ENCODE peak calls at places on chromosomes 13 and 19, in six cellular contexts. I, M, H, V, T and G are unnamed samples.

GRCh38 chr19:10421240-10421948 is 1.1 kb downstream of the PDE4A start:
- DNase-seq in V (no peak), H (no peak), I (no peak), T (no peak), M (no peak), G (no peak)

GRCh38 chr19:7450243-7451223 is 38.3 kb downstream of the PEX11G start:
- DNase-seq in H (no peak), V (no peak), M (peak; percentile 32), T (peak; percentile 36), I (no peak), G (no peak)

GRCh38 chr13:99991013-99991805 is 9.6 kb downstream of the ZIC2 start:
- DNase-seq in V (no peak), M (no peak), H (no peak), I (no peak), T (peak; percentile 39), G (no peak)

GRCh38 chr19:44752816-44753618 is 4.5 kb downstream of the BCL3 start:
- DNase-seq in T (peak; percentile 41), V (peak; percentile 97), M (peak; percentile 100), I (peak; percentile 94), H (peak; percentile 98), G (peak; percentile 85)

GRCh38 chr13:81012031-81012430 is 671.1 kb upstream of the SPRY2 start:
- DNase-seq in I (no peak), M (no peak), V (no peak), H (no peak), T (no peak), G (no peak)

GRCh38 chr19:4647676-4648644 is 8.6 kb downstream of the TNFAIP8L1 start:
- DNase-seq in I (no peak), V (peak; percentile 20), T (no peak), H (no peak), M (peak; percentile 70), G (no peak)

GRCh38 chr19:41328157-41328817 is 18.3 kb downstream of the CCDC97 start:
- DNase-seq in T (no peak), M (no peak), I (no peak), V (peak; percentile 43), H (peak; percentile 55), G (no peak)

GRCh38 chr13:98475521-98475920 is 101.4 kb downstream of the STK24 start:
- DNase-seq in T (peak; percentile 93), V (peak; percentile 30), I (no peak), M (peak; percentile 22), H (peak; percentile 62), G (no peak)

GRCh38 chr13:67223024-67223423 is 7.1 kb downstream of the PCDH9 start:
- DNase-seq in H (no peak), I (no peak), V (no peak), M (peak; percentile 36), T (no peak), G (no peak)

GRCh38 chr19:34269968-34270621 is 15.7 kb downstream of the GARRE1 start:
- DNase-seq in H (peak; percentile 68), T (no peak), M (peak; percentile 81), V (peak; percentile 81), I (peak; percentile 48), G (peak; percentile 61)

GRCh38 chr13:52361225-52361624 is 44.7 kb downstream of the THSD1 start:
- DNase-seq in T (no peak), H (no peak), M (no peak), V (no peak), I (no peak), G (no peak)

GRCh38 chr13:44874176-44874575 is 115.1 kb downstream of the NUFIP1 start:
- DNase-seq in T (no peak), H (no peak), I (no peak), V (no peak), M (no peak), G (no peak)

GRCh38 chr19:47272448-47273312 is 2.0 kb upstream of the INAFM1 start:
- DNase-seq in I (peak; percentile 76), H (no peak), M (no peak), T (peak; percentile 63), V (peak; percentile 57), G (no peak)

GRCh38 chr13:28503182-28503980 is 8.5 kb upstream of the FLT1 start:
- DNase-seq in H (no peak), T (no peak), I (no peak), V (no peak), M (no peak), G (no peak)

GRCh38 chr19:2426661-2427322 is 594 bp downstream of the TIMM13 start:
- DNase-seq in H (peak; percentile 37), M (peak; percentile 42), V (peak; percentile 50), I (peak; percentile 72), T (peak; percentile 79), G (no peak)

GRCh38 chr13:110561335-110562033 is at the start of gene RAB20:
- DNase-seq in V (peak; percentile 94), M (peak; percentile 94), T (peak; percentile 85), I (peak; percentile 93), H (peak; percentile 93), G (peak; percentile 45)

GRCh38 chr19:38869836-38870607 is 8.1 kb downstream of the RINL start:
- DNase-seq in I (peak; percentile 93), T (peak; percentile 81), H (peak; percentile 87), V (peak; percentile 89), M (peak; percentile 82), G (peak; percentile 94)

GRCh38 chr13:30466841-30467252 is 1.1 kb upstream of the HMGB1 start:
- DNase-seq in M (no peak), I (no peak), V (no peak), H (no peak), T (no peak), G (no peak)

GRCh38 chr19:48669903-48670668 is 2.7 kb downstream of the NTN5 start:
- DNase-seq in H (no peak), I (no peak), T (no peak), V (no peak), M (no peak), G (no peak)

GRCh38 chr13:98411617-98412310 is 165.1 kb downstream of the STK24 start:
- DNase-seq in T (no peak), I (no peak), V (peak; percentile 65), H (peak; percentile 68), M (peak; percentile 7), G (no peak)

GRCh38 chr19:44648536-44649370 is 5.0 kb downstream of the PVR start:
- DNase-seq in I (no peak), T (no peak), H (peak; percentile 28), M (peak; percentile 88), V (no peak), G (no peak)

GRCh38 chr19:13411899-13412298 is 94.4 kb downstream of the CACNA1A start:
- DNase-seq in V (no peak), H (no peak), T (no peak), M (no peak), I (no peak), G (no peak)

GRCh38 chr13:99208185-99208584 is 7.5 kb downstream of the UBAC2 start:
- DNase-seq in I (no peak), H (no peak), M (no peak), T (no peak), V (no peak), G (no peak)

GRCh38 chr13:80584785-80585184 is 243.9 kb upstream of the SPRY2 start:
- DNase-seq in M (no peak), I (no peak), T (no peak), H (no peak), V (no peak), G (no peak)

GRCh38 chr13:51122868-51123267 is 11.8 kb upstream of the C13orf42 start:
- DNase-seq in M (no peak), I (no peak), H (no peak), V (no peak), T (no peak), G (no peak)

GRCh38 chr13:76672422-76672821 is 213.8 kb downstream of the KCTD12 start:
- DNase-seq in I (no peak), M (peak; percentile 55), H (no peak), V (no peak), T (no peak), G (no peak)

GRCh38 chr19:46299004-46299509 is 2.2 kb downstream of the HIF3A start:
- DNase-seq in M (peak; percentile 97), V (peak; percentile 95), T (no peak), H (peak; percentile 95), I (peak; percentile 100), G (no peak)

GRCh38 chr13:33015791-33016323 is 366 bp upstream of the KL start:
- DNase-seq in H (peak; percentile 21), M (no peak), T (peak; percentile 45), V (no peak), I (peak; percentile 73), G (no peak)

DNA sequence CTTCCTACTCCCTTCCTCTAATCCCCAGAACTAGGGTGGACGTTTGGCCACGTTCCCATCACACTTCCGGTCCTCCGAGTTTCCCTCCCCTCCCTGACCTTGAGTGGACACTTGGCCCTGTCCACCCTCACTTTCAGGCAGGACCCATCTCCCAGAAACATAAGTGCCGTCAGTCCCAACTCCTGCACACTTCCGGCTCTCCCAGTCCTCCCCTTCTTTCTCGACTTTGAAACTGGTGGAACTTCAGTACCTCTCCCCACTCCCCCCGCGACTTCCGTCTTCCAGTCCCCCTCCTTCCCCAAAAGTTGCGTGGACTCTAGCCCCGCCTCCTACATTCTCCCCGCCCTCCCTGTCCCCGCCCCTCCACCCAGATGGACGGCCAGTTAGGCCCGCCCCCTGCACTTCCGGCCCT is 278 bp upstream of the ZNF274 start:
- DNase-seq in M (no peak), V (no peak), T (no peak), I (no peak), H (peak; percentile 93), G (no peak)
- H3K9me3 ChIP-seq in M (no peaks in the 10 kb centered on the region), V (peaks cover 2% of the 10 kb centered on the region), T (peaks cover 37% of the 10 kb centered on the region), I (peaks cover 90% of the 10 kb centered on the region), H (peaks cover 100% of the 10 kb centered on the region), G (peaks cover 56% of the 10 kb centered on the region)

GRCh38 chr13:114132419-114133121 is at the start of gene RASA3:
- DNase-seq in T (peak; percentile 95), V (peak; percentile 76), M (peak; percentile 93), I (peak; percentile 88), H (peak; percentile 84), G (peak; percentile 68)
- H3K9me3 ChIP-seq in T (no peaks in the 10 kb centered on the region), V (no peaks in the 10 kb centered on the region), M (no peaks in the 10 kb centered on the region), I (no peaks in the 10 kb centered on the region), H (no peaks in the 10 kb centered on the region), G (no peaks in the 10 kb centered on the region)

DNA sequence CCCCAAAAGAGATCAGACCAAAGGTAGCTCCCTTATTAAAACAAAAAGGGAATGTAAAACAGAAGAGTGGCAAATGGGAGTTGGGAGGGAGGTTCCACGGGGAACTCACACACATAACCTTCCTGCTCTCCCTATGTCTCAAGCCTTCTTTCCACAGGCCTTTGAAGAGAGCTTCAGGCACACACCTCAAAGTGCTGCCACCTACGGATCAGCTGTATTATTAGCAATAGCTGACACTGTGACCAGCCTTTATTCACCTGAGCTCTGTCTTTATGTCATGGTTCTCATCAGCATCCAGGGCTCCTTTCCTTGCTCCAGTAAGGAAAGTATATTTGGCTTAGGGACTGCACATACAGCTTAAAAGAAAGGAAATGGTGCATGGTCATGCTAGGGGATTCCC is 11.3 kb downstream of the ZNF571 start:
- DNase-seq in T (peak; percentile 2), V (no peak), M (no peak), H (no peak), I (no peak), G (no peak)
- H3K9me3 ChIP-seq in T (no peaks in the 10 kb centered on the region), V (peaks cover 5% of the 10 kb centered on the region), M (no peaks in the 10 kb centered on the region), H (peaks cover 68% of the 10 kb centered on the region), I (peaks cover 2% of the 10 kb centered on the region), G (peaks cover 39% of the 10 kb centered on the region)

DNA sequence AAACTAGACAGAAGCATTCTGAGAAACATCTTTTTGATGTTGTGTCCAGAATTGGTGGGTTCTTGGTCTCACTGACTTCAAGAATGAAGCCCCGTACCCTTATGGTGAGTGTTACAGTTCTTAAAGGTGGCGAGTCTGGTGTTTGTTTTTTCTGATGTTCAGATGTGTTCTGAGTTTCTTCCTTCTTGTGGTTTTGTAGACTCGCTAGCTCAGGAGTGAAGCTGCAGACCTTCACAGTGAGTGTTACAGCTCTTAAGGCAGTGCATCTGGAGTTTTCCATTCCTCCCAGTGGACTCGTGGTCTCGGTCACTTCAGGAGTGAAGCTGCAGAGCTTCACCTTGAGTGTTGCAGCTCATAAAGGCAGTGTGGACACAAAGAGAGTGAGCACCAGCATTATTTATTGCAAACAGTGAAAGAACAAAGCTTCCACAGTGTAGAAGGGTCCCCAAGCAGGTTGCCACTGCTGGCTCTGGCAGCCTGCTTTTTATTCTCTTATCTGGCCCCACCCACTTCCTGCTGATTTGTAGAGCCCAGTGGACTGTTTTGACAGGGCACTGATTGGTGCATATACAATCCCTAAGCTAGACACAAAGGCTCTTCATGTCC is 1820.8 kb downstream of the UQCRFS1 start:
- DNase-seq in M (no peak), I (no peak), H (no peak), V (no peak), T (no peak), G (no peak)
- H3K9me3 ChIP-seq in M (peaks cover 30% of the 10 kb centered on the region), I (peaks cover 89% of the 10 kb centered on the region), H (peaks cover 44% of the 10 kb centered on the region), V (no peaks in the 10 kb centered on the region), T (peaks cover 58% of the 10 kb centered on the region), G (no peaks in the 10 kb centered on the region)